ENCODE peak calls at places on chromosomes 13 and 19, in four cellular contexts. One of them, this sample, is unnamed.

GRCh38 chr13:113839536-113840204 is 24.2 kb downstream of the GAS6 start:
- DNase-seq in NCI-H1694: no peak
- DNase-seq in A549: no peak
- DNase-seq in activated naive CD4-positive, alpha-beta T cell treated with anti-CD3 and anti-CD28 coated beads for 36 hours: no peak
- DNase-seq in this sample: no peak

GRCh38 chr19:48573163-48573505 is 21.2 kb downstream of the SULT2B1 start:
- DNase-seq in A549: no peak
- DNase-seq in activated naive CD4-positive, alpha-beta T cell treated with anti-CD3 and anti-CD28 coated beads for 36 hours: no peak
- DNase-seq in NCI-H1694: no peak
- DNase-seq in this sample: no peak

GRCh38 chr13:79966502-79966901 is 374.4 kb downstream of the SPRY2 start:
- DNase-seq in activated naive CD4-positive, alpha-beta T cell treated with anti-CD3 and anti-CD28 coated beads for 36 hours: no peak
- DNase-seq in A549: no peak
- DNase-seq in NCI-H1694: no peak
- DNase-seq in this sample: no peak

GRCh38 chr19:18386543-18387251 is 739 bp downstream of the GDF15 start:
- DNase-seq in activated naive CD4-positive, alpha-beta T cell treated with anti-CD3 and anti-CD28 coated beads for 36 hours: no peak
- DNase-seq in NCI-H1694: no peak
- DNase-seq in A549: no peak
- DNase-seq in this sample: no peak

GRCh38 chr13:52012512-52012836 is 276 bp downstream of the ALG11 start:
- DNase-seq in NCI-H1694: no peak
- DNase-seq in activated naive CD4-positive, alpha-beta T cell treated with anti-CD3 and anti-CD28 coated beads for 36 hours: no peak
- DNase-seq in A549: no peak
- DNase-seq in this sample: no peak

GRCh38 chr19:40685563-40685962 is 4.9 kb downstream of the NUMBL start:
- DNase-seq in A549: no peak
- DNase-seq in activated naive CD4-positive, alpha-beta T cell treated with anti-CD3 and anti-CD28 coated beads for 36 hours: no peak
- DNase-seq in NCI-H1694: no peak
- DNase-seq in this sample: no peak

GRCh38 chr19:11021760-11022144 is 60.9 kb downstream of the SMARCA4 start:
- DNase-seq in activated naive CD4-positive, alpha-beta T cell treated with anti-CD3 and anti-CD28 coated beads for 36 hours: no peak
- DNase-seq in A549: no peak
- DNase-seq in NCI-H1694: no peak
- DNase-seq in this sample: no peak

GRCh38 chr13:28678809-28679208 is 19.9 kb downstream of the POMP start:
- DNase-seq in NCI-H1694: no peak
- DNase-seq in A549: no peak
- DNase-seq in activated naive CD4-positive, alpha-beta T cell treated with anti-CD3 and anti-CD28 coated beads for 36 hours: no peak
- DNase-seq in this sample: no peak

GRCh38 chr19:48646192-48646911 is 365 bp upstream of the CA11 start:
- DNase-seq in A549: peak
- DNase-seq in NCI-H1694: peak
- DNase-seq in activated naive CD4-positive, alpha-beta T cell treated with anti-CD3 and anti-CD28 coated beads for 36 hours: peak
- DNase-seq in this sample: peak

GRCh38 chr19:32798201-32798600 is 71.4 kb downstream of the SLC7A9 start:
- DNase-seq in NCI-H1694: no peak
- DNase-seq in activated naive CD4-positive, alpha-beta T cell treated with anti-CD3 and anti-CD28 coated beads for 36 hours: no peak
- DNase-seq in A549: no peak
- DNase-seq in this sample: no peak

GRCh38 chr13:69279213-69279612 is 828.4 kb upstream of the ATXN8OS start:
- DNase-seq in A549: no peak
- DNase-seq in NCI-H1694: no peak
- DNase-seq in activated naive CD4-positive, alpha-beta T cell treated with anti-CD3 and anti-CD28 coated beads for 36 hours: no peak
- DNase-seq in this sample: no peak

GRCh38 chr13:42720116-42720857 is 61.1 kb upstream of the FAM216B start:
- DNase-seq in NCI-H1694: no peak
- DNase-seq in A549: peak
- DNase-seq in activated naive CD4-positive, alpha-beta T cell treated with anti-CD3 and anti-CD28 coated beads for 36 hours: peak
- DNase-seq in this sample: no peak

GRCh38 chr13:99190147-99190985 is 10.3 kb upstream of the UBAC2 start:
- DNase-seq in activated naive CD4-positive, alpha-beta T cell treated with anti-CD3 and anti-CD28 coated beads for 36 hours: no peak
- DNase-seq in NCI-H1694: no peak
- DNase-seq in A549: no peak
- DNase-seq in this sample: no peak

GRCh38 chr19:15922021-15922420 is 12.3 kb downstream of the CYP4F11 start:
- DNase-seq in activated naive CD4-positive, alpha-beta T cell treated with anti-CD3 and anti-CD28 coated beads for 36 hours: no peak
- DNase-seq in NCI-H1694: no peak
- DNase-seq in A549: no peak
- DNase-seq in this sample: no peak

GRCh38 chr19:36215276-36216171 is 618 bp downstream of the ZNF146 start:
- DNase-seq in activated naive CD4-positive, alpha-beta T cell treated with anti-CD3 and anti-CD28 coated beads for 36 hours: peak
- DNase-seq in NCI-H1694: no peak
- DNase-seq in A549: peak
- DNase-seq in this sample: peak

GRCh38 chr13:114087430-114087829 is 45.0 kb downstream of the RASA3 start:
- DNase-seq in A549: no peak
- DNase-seq in activated naive CD4-positive, alpha-beta T cell treated with anti-CD3 and anti-CD28 coated beads for 36 hours: no peak
- DNase-seq in NCI-H1694: no peak
- DNase-seq in this sample: no peak

This sample was measured in NCI-H526 treated with DMSO at 0.1 percent for 48 hours.